ENCODE peak calls at places on chromosomes 4 and X, in eight cellular contexts. E, W, F, L, R, J, D and X are unnamed samples.

GRCh38 chrX:153486163-153486562 is 8.6 kb upstream of the BGN start:
- DNase-seq in D (no peak), F (no peak), J (no peak), L (no peak), E (no peak), R (no peak), W (no peak), X (no peak)

GRCh38 chr4:24858550-24858949 is 54.3 kb downstream of the CCDC149 start:
- DNase-seq in D (no peak), F (no peak), L (no peak), R (peak), W (no peak), E (no peak), J (no peak), X (no peak)

GRCh38 chr4:185853841-185854240 is 41.8 kb upstream of the SORBS2 start:
- DNase-seq in E (no peak), L (no peak), J (no peak), W (no peak), D (no peak), F (no peak), R (no peak), X (no peak)

GRCh38 chrX:38973327-38973726 is 172.1 kb downstream of the MID1IP1 start:
- DNase-seq in W (no peak), R (peak), E (no peak), J (no peak), D (peak), F (no peak), L (no peak), X (no peak)

GRCh38 chr4:26985836-26986235 is 125.2 kb downstream of the STIM2 start:
- DNase-seq in D (no peak), R (no peak), E (peak), J (no peak), L (no peak), W (no peak), F (no peak), X (no peak)

GRCh38 chr4:112321768-112322684 is 24.9 kb downstream of the ALPK1 start:
- DNase-seq in R (peak), F (peak), E (peak), L (peak), D (peak), J (peak), W (peak), X (no peak)

GRCh38 chr4:135277980-135278315 is 1076.4 kb upstream of the PABPC4L start:
- DNase-seq in E (no peak), R (no peak), D (no peak), F (no peak), W (no peak), J (no peak), L (no peak), X (no peak)

GRCh38 chr4:40316333-40316781 is 18.8 kb upstream of the CHRNA9 start:
- DNase-seq in E (peak), F (no peak), D (peak), W (no peak), J (peak), R (peak), L (peak), X (no peak)

GRCh38 chrX:44343412-44343942 is at the start of gene EFHC2:
- DNase-seq in F (peak), E (peak), J (peak), R (peak), D (no peak), L (peak), W (peak), X (no peak)

GRCh38 chr4:41657561-41657960 is 91.0 kb downstream of the PHOX2B start:
- DNase-seq in L (no peak), F (no peak), E (peak), D (no peak), R (peak), J (no peak), W (no peak), X (no peak)

GRCh38 chrX:46849933-46850332 is 13.1 kb downstream of the RP2 start:
- DNase-seq in L (no peak), D (no peak), E (peak), W (no peak), J (no peak), R (no peak), F (no peak), X (no peak)

GRCh38 chrX:121298499-121298898 is 251.1 kb downstream of the GLUD2 start:
- DNase-seq in J (no peak), W (no peak), L (no peak), E (no peak), D (no peak), R (no peak), F (no peak), X (no peak)

GRCh38 chrX:21840199-21840557 is 761 bp downstream of the MBTPS2 start:
- DNase-seq in D (no peak), J (peak), E (peak), R (peak), L (no peak), F (no peak), W (peak), X (no peak)

GRCh38 chr4:16646459-16646858 is 252.0 kb downstream of the LDB2 start:
- DNase-seq in L (no peak), E (no peak), D (no peak), W (no peak), F (no peak), J (no peak), R (no peak), X (no peak)

GRCh38 chrX:3178329-3178728 is 137.1 kb downstream of the ARSF start:
- DNase-seq in F (no peak), W (no peak), D (no peak), J (no peak), R (no peak), E (peak), L (no peak), X (no peak)

GRCh38 chrX:15943393-15943792 is 88.8 kb upstream of the AP1S2 start:
- DNase-seq in D (no peak), J (no peak), E (no peak), W (no peak), R (no peak), L (no peak), F (no peak), X (no peak)

GRCh38 chr4:70651864-70652506 is 14.3 kb downstream of the JCHAIN start:
- DNase-seq in D (peak), E (peak), F (no peak), R (peak), W (no peak), J (peak), L (no peak), X (no peak)